ENCODE peak calls at places on chromosomes 4 and X, in nine cellular contexts. A is NCI-H1930; L is esophagus squamous epithelium; R is GM06990; B is cardiac septum; U is endothelial cell; W is stimulated activated CD8-positive, alpha-beta memory T cell treated with anti-CD3 and anti-CD28 coated beads, Interleukin-7, amount 100 ng/mL, for 24 hours; Z is hypothalamus; T is RPMI7951. H is an unnamed sample.

GRCh38 chr4:117134386-117134785 is 49.0 kb upstream of the TRAM1L1 start:
- DNase-seq in R (no peak), L (no peak), T (peak; percentile 77), W (no peak), Z (peak; percentile 31), A (no peak), B (no peak), U (no peak), H (no peak)

GRCh38 chrX:103535206-103535605 is 15.9 kb upstream of the RAB40A start:
- DNase-seq in Z (no peak), L (no peak), R (no peak), W (no peak), B (no peak), T (no peak), U (no peak), A (no peak), H (no peak)

GRCh38 chr4:130233377-130234047 is 1137.6 kb downstream of the C4orf33 start:
- DNase-seq in A (no peak), L (no peak), Z (no peak), R (no peak), U (no peak), W (no peak), B (no peak), T (peak; percentile 66), H (no peak)

GRCh38 chr4:183444953-183445543 is 612 bp downstream of the CDKN2AIP start:
- DNase-seq in B (peak; percentile 79), Z (peak; percentile 37), R (no peak), W (no peak), U (peak; percentile 43), A (no peak), L (no peak), T (peak; percentile 15), H (peak; percentile 23)

GRCh38 chr4:40736910-40737309 is 12.8 kb upstream of the NSUN7 start:
- DNase-seq in W (no peak), U (no peak), L (no peak), Z (no peak), B (no peak), T (peak; percentile 39), A (no peak), R (no peak), H (no peak)

GRCh38 chr4:127203561-127204260 is 429.0 kb upstream of the INTU start:
- DNase-seq in W (no peak), R (no peak), L (no peak), U (no peak), B (no peak), Z (no peak), A (no peak), T (peak; percentile 13), H (no peak)

GRCh38 chrX:128106630-128107029 is 54.4 kb upstream of the ACTRT1 start:
- DNase-seq in A (no peak), B (no peak), T (no peak), U (peak; percentile 4), R (no peak), W (no peak), L (no peak), Z (no peak), H (no peak)

GRCh38 chrX:48997865-48998264 is 4.2 kb downstream of the GRIPAP1 start:
- DNase-seq in T (no peak), W (no peak), R (no peak), U (no peak), L (no peak), A (no peak), B (no peak), Z (no peak), H (no peak)

GRCh38 chrX:10387011-10387410 is 230.2 kb downstream of the CLCN4 start:
- DNase-seq in A (peak; percentile 2), B (no peak), Z (no peak), L (no peak), T (peak; percentile 4), R (no peak), U (no peak), W (no peak), H (no peak)

GRCh38 chrX:9312922-9313867 is 151.7 kb upstream of the TBL1X start:
- DNase-seq in R (peak; percentile 20), U (peak; percentile 5), B (no peak), T (peak; percentile 8), L (no peak), Z (peak; percentile 16), W (peak; percentile 45), A (no peak), H (peak; percentile 21)

GRCh38 chrX:154019633-154020499 is at the start of gene IRAK1:
- DNase-seq in R (peak; percentile 73), T (peak; percentile 60), U (peak; percentile 42), Z (no peak), B (no peak), W (no peak), A (no peak), L (no peak), H (peak; percentile 27)

GRCh38 chr4:683982-684571 is 4.9 kb downstream of the SLC49A3 start:
- DNase-seq in U (peak; percentile 77), T (no peak), B (no peak), L (no peak), A (peak; percentile 50), R (peak; percentile 46), Z (peak; percentile 60), W (no peak), H (no peak)

GRCh38 chrX:46447384-46447783 is 97.8 kb downstream of the ZNF674 start:
- DNase-seq in B (no peak), A (no peak), Z (no peak), U (no peak), T (peak; percentile 21), W (no peak), L (no peak), R (no peak), H (no peak)

GRCh38 chr4:105709081-105709450 is 482 bp downstream of the GSTCD start:
- DNase-seq in R (no peak), L (no peak), A (no peak), Z (no peak), U (peak; percentile 39), B (no peak), T (peak; percentile 12), W (no peak), H (no peak)

GRCh38 chrX:8868070-8868795 is 67.0 kb upstream of the FAM9A start:
- DNase-seq in T (peak; percentile 64), B (no peak), W (no peak), Z (no peak), U (no peak), L (no peak), R (no peak), A (no peak), H (no peak)

GRCh38 chrX:9355739-9356138 is 109.1 kb upstream of the TBL1X start:
- DNase-seq in W (no peak), B (peak; percentile 26), R (no peak), L (no peak), T (peak; percentile 16), Z (no peak), U (no peak), A (no peak), H (no peak)

GRCh38 chrX:36986231-36986630 is 21.9 kb upstream of the FAM47C start:
- DNase-seq in T (no peak), R (no peak), L (no peak), A (no peak), U (no peak), Z (no peak), B (no peak), W (no peak), H (no peak)

GRCh38 chr4:176792348-176793059 is at the start of gene VEGFC:
- DNase-seq in B (peak; percentile 75), Z (peak; percentile 55), U (peak; percentile 65), R (no peak), A (peak; percentile 42), T (peak; percentile 85), L (no peak), W (no peak), H (peak; percentile 37)

GRCh38 chr4:13921805-13922204 is 294.3 kb upstream of the BOD1L1 start:
- DNase-seq in L (no peak), A (no peak), W (no peak), Z (no peak), T (peak; percentile 87), B (no peak), R (no peak), U (no peak), H (no peak)

GRCh38 chr4:78622253-78622979 is 70.8 kb downstream of the ANXA3 start:
- DNase-seq in T (no peak), W (no peak), R (no peak), B (no peak), L (no peak), A (no peak), U (no peak), Z (no peak), H (no peak)

GRCh38 chr4:7369511-7369910 is 65.2 kb downstream of the PSAPL1 start:
- DNase-seq in L (no peak), B (no peak), W (no peak), R (no peak), Z (no peak), A (no peak), T (no peak), U (no peak), H (no peak)

GRCh38 chr4:3703677-3704521 is 62.3 kb upstream of the ADRA2C start:
- DNase-seq in A (no peak), T (no peak), R (no peak), B (no peak), U (no peak), L (no peak), Z (no peak), W (no peak), H (no peak)

GRCh38 chr4:123234966-123235365 is 161.6 kb upstream of the SPRY1 start:
- DNase-seq in T (no peak), A (no peak), B (no peak), W (no peak), R (no peak), L (no peak), U (no peak), Z (no peak), H (no peak)

GRCh38 chrX:104427693-104428092 is 138.3 kb upstream of the IL1RAPL2 start:
- DNase-seq in W (no peak), B (no peak), T (no peak), U (no peak), A (no peak), Z (no peak), R (no peak), L (no peak), H (no peak)

GRCh38 chrX:32524385-32524784 is 687.0 kb downstream of the DMD start:
- DNase-seq in L (no peak), T (no peak), B (no peak), A (no peak), Z (no peak), W (no peak), U (no peak), R (no peak), H (no peak)

GRCh38 chr4:165288639-165289428 is 38.6 kb upstream of the MSMO1 start:
- DNase-seq in W (no peak), B (no peak), L (no peak), T (peak; percentile 14), A (no peak), R (no peak), U (no peak), Z (no peak), H (no peak)

GRCh38 chr4:152512483-152512882 is 23.4 kb downstream of the FBXW7 start:
- DNase-seq in B (no peak), U (no peak), Z (no peak), A (no peak), R (no peak), W (no peak), L (no peak), T (no peak), H (no peak)

GRCh38 chr4:102614801-102615200 is 113.6 kb downstream of the NFKB1 start:
- DNase-seq in B (no peak), R (no peak), U (no peak), L (no peak), A (no peak), Z (no peak), W (no peak), T (peak; percentile 25), H (no peak)

GRCh38 chrX:40076750-40077149 is 21.0 kb downstream of the BCOR start:
- DNase-seq in A (no peak), Z (no peak), R (no peak), U (no peak), W (no peak), T (no peak), L (no peak), B (no peak), H (no peak)

GRCh38 chr4:19327364-19327763 is 924.3 kb upstream of the SLIT2 start:
- DNase-seq in Z (no peak), A (no peak), U (no peak), L (no peak), R (no peak), T (no peak), B (no peak), W (no peak), H (no peak)

GRCh38 chr4:1090465-1091440 is 22.6 kb downstream of the RNF212 start:
- DNase-seq in A (no peak), T (no peak), L (no peak), B (no peak), R (no peak), Z (no peak), W (no peak), U (no peak), H (no peak)

H was measured in progenitor cell of endocrine pancreas.